ENCODE peak calls at places on chromosome 1, in ten cellular contexts. Z is neural crest cell; U is iris pigment epithelial cell; T is NCI-H524; F is Calu3; V is kidney tubule cell; S is brain microvascular endothelial cell; W is H54; B is activated effector memory CD4-positive, alpha-beta T cell treated with Interleukin-2 at 50 U/mL for 16 hours; D is NCI-H1105. E is an unnamed sample.

GRCh38 chr1:232856556-232856955 is 51.3 kb downstream of the MAP10 start:
- DNase-seq in Z (no peak), U (peak), T (no peak), F (no peak), V (no peak), S (no peak), W (no peak), B (no peak), D (no peak), E (no peak)

GRCh38 chr1:182633657-182634281 is 29.6 kb upstream of the RGS16 start:
- DNase-seq in Z (no peak), U (no peak), T (peak), F (no peak), V (no peak), S (no peak), W (no peak), B (no peak), D (peak), E (no peak)

GRCh38 chr1:170730443-170730842 is 66.5 kb downstream of the PRRX1 start:
- DNase-seq in Z (no peak), U (no peak), T (no peak), F (no peak), V (no peak), S (no peak), W (no peak), B (no peak), D (no peak), E (no peak)

GRCh38 chr1:217270121-217270520 is 360.8 kb downstream of the GPATCH2 start:
- DNase-seq in Z (no peak), U (no peak), T (no peak), F (no peak), V (no peak), S (no peak), W (no peak), B (no peak), D (no peak), E (no peak)

GRCh38 chr1:215682232-215682631 is 115.1 kb downstream of the KCTD3 start:
- DNase-seq in Z (no peak), U (no peak), T (no peak), F (peak), V (peak), S (no peak), W (no peak), B (no peak), D (peak), E (no peak)

GRCh38 chr1:171279678-171280077 is 31.4 kb downstream of the FMO1 start:
- DNase-seq in Z (no peak), U (no peak), T (no peak), F (no peak), V (no peak), S (no peak), W (no peak), B (no peak), D (no peak), E (no peak)

GRCh38 chr1:119083479-119083878 is 57.0 kb downstream of the WARS2 start:
- DNase-seq in Z (no peak), U (no peak), T (no peak), F (no peak), V (no peak), S (no peak), W (no peak), B (no peak), D (no peak), E (no peak)

GRCh38 chr1:234725177-234726132 is 115.5 kb upstream of the IRF2BP2 start:
- DNase-seq in Z (no peak), U (no peak), T (no peak), F (no peak), V (peak), S (no peak), W (no peak), B (peak), D (peak), E (no peak)

GRCh38 chr1:66769512-66770229 is 17.4 kb downstream of the DYNLT5 start:
- DNase-seq in Z (no peak), U (no peak), T (no peak), F (no peak), V (no peak), S (no peak), W (no peak), B (no peak), D (no peak), E (no peak)

GRCh38 chr1:201911827-201912571 is 23.3 kb downstream of the SHISA4 start:
- DNase-seq in Z (no peak), U (no peak), T (no peak), F (no peak), V (no peak), S (no peak), W (no peak), B (no peak), D (no peak), E (no peak)

GRCh38 chr1:3777078-3777547 is 4.6 kb downstream of the SMIM1 start:
- DNase-seq in Z (no peak), U (no peak), T (no peak), F (no peak), V (no peak), S (no peak), W (no peak), B (no peak), D (no peak), E (no peak)

GRCh38 chr1:20729990-20730689 is 2.4 kb downstream of the SH2D5 start:
- DNase-seq in Z (no peak), U (no peak), T (no peak), F (no peak), V (no peak), S (no peak), W (no peak), B (no peak), D (no peak), E (no peak)

GRCh38 chr1:53899206-53899628 is 5.2 kb downstream of the DIO1 start:
- DNase-seq in Z (no peak), U (no peak), T (no peak), F (peak), V (peak), S (no peak), W (no peak), B (no peak), D (peak), E (no peak)

E was measured in foreskin keratinocyte.